ENCODE peak calls at places on chromosome 6, in seven cellular contexts. One of them, this sample, is unnamed.

GRCh38 chr6:170100046-170100445 is 190.8 kb downstream of the DLL1 start:
- DNase-seq in HCT116: no peak
- DNase-seq in HEK293T: no peak
- DNase-seq in HepG2: no peak
- DNase-seq in GM12878: no peak
- DNase-seq in K562: no peak
- DNase-seq in H1: no peak
- DNase-seq in this sample: no peak

GRCh38 chr6:135465307-135465706 is 32.2 kb downstream of the AHI1 start:
- DNase-seq in HEK293T: no peak
- DNase-seq in HCT116: no peak
- DNase-seq in H1: no peak
- DNase-seq in GM12878: no peak
- DNase-seq in HepG2: no peak
- DNase-seq in K562: no peak
- DNase-seq in this sample: no peak

GRCh38 chr6:89369009-89369408 is 16.5 kb upstream of the UBE2J1 start:
- DNase-seq in K562: no peak
- DNase-seq in GM12878: no peak
- DNase-seq in HCT116: no peak
- DNase-seq in HepG2: peak; percentile 35
- DNase-seq in HEK293T: peak; percentile 46
- DNase-seq in H1: no peak
- DNase-seq in this sample: peak; percentile 50

GRCh38 chr6:119454694-119455093 is 105.1 kb upstream of the MAN1A1 start:
- DNase-seq in H1: no peak
- DNase-seq in HepG2: no peak
- DNase-seq in GM12878: no peak
- DNase-seq in HCT116: no peak
- DNase-seq in K562: no peak
- DNase-seq in HEK293T: no peak
- DNase-seq in this sample: no peak

GRCh38 chr6:110360671-110361070 is 2.5 kb upstream of the METTL24 start:
- DNase-seq in GM12878: no peak
- DNase-seq in HCT116: no peak
- DNase-seq in K562: no peak
- DNase-seq in H1: no peak
- DNase-seq in HEK293T: no peak
- DNase-seq in HepG2: peak; percentile 52
- DNase-seq in this sample: no peak

GRCh38 chr6:31558631-31559500 is 11.5 kb downstream of the NFKBIL1 start:
- DNase-seq in HCT116: no peak
- DNase-seq in GM12878: peak; percentile 87
- DNase-seq in HEK293T: no peak
- DNase-seq in HepG2: no peak
- DNase-seq in H1: no peak
- DNase-seq in K562: peak; percentile 73
- DNase-seq in this sample: no peak

GRCh38 chr6:32665621-32666140 is 776 bp downstream of the HLA-DQB1 start:
- DNase-seq in HCT116: no peak
- DNase-seq in HepG2: no peak
- DNase-seq in GM12878: no peak
- DNase-seq in HEK293T: no peak
- DNase-seq in H1: no peak
- DNase-seq in K562: no peak
- DNase-seq in this sample: no peak

GRCh38 chr6:1028744-1029143 is 283.2 kb upstream of the FOXQ1 start:
- DNase-seq in HCT116: no peak
- DNase-seq in HEK293T: no peak
- DNase-seq in K562: no peak
- DNase-seq in GM12878: no peak
- DNase-seq in HepG2: no peak
- DNase-seq in H1: no peak
- DNase-seq in this sample: no peak

GRCh38 chr6:4964675-4965336 is 39.0 kb downstream of the RPP40 start:
- DNase-seq in HCT116: no peak
- DNase-seq in GM12878: no peak
- DNase-seq in HepG2: no peak
- DNase-seq in K562: no peak
- DNase-seq in H1: no peak
- DNase-seq in HEK293T: no peak
- DNase-seq in this sample: no peak

GRCh38 chr6:134339216-134339615 is 21.3 kb upstream of the SGK1 start:
- DNase-seq in H1: no peak
- DNase-seq in HCT116: no peak
- DNase-seq in HEK293T: no peak
- DNase-seq in GM12878: no peak
- DNase-seq in K562: no peak
- DNase-seq in HepG2: no peak
- DNase-seq in this sample: no peak

GRCh38 chr6:72418495-72418894 is 203.4 kb upstream of the KCNQ5 start:
- DNase-seq in H1: no peak
- DNase-seq in K562: no peak
- DNase-seq in HepG2: no peak
- DNase-seq in HCT116: no peak
- DNase-seq in HEK293T: no peak
- DNase-seq in GM12878: no peak
- DNase-seq in this sample: no peak

GRCh38 chr6:29724937-29725869 is 2.0 kb downstream of the HLA-F start:
- DNase-seq in K562: no peak
- DNase-seq in HCT116: no peak
- DNase-seq in HEK293T: no peak
- DNase-seq in HepG2: no peak
- DNase-seq in GM12878: no peak
- DNase-seq in H1: no peak
- DNase-seq in this sample: no peak

GRCh38 chr6:29722773-29723665 is at the start of gene HLA-F:
- DNase-seq in HepG2: peak; percentile 63
- DNase-seq in K562: no peak
- DNase-seq in GM12878: peak; percentile 92
- DNase-seq in HCT116: peak; percentile 67
- DNase-seq in HEK293T: peak; percentile 84
- DNase-seq in H1: no peak
- DNase-seq in this sample: peak; percentile 73

GRCh38 chr6:29726795-29727194 is 3.6 kb downstream of the HLA-F start:
- DNase-seq in HepG2: no peak
- DNase-seq in GM12878: no peak
- DNase-seq in HCT116: no peak
- DNase-seq in HEK293T: no peak
- DNase-seq in H1: no peak
- DNase-seq in K562: no peak
- DNase-seq in this sample: no peak

GRCh38 chr6:29725981-29726380 is 2.7 kb downstream of the HLA-F start:
- DNase-seq in GM12878: no peak
- DNase-seq in HEK293T: no peak
- DNase-seq in HCT116: no peak
- DNase-seq in H1: no peak
- DNase-seq in K562: no peak
- DNase-seq in HepG2: no peak
- DNase-seq in this sample: no peak

DNA sequence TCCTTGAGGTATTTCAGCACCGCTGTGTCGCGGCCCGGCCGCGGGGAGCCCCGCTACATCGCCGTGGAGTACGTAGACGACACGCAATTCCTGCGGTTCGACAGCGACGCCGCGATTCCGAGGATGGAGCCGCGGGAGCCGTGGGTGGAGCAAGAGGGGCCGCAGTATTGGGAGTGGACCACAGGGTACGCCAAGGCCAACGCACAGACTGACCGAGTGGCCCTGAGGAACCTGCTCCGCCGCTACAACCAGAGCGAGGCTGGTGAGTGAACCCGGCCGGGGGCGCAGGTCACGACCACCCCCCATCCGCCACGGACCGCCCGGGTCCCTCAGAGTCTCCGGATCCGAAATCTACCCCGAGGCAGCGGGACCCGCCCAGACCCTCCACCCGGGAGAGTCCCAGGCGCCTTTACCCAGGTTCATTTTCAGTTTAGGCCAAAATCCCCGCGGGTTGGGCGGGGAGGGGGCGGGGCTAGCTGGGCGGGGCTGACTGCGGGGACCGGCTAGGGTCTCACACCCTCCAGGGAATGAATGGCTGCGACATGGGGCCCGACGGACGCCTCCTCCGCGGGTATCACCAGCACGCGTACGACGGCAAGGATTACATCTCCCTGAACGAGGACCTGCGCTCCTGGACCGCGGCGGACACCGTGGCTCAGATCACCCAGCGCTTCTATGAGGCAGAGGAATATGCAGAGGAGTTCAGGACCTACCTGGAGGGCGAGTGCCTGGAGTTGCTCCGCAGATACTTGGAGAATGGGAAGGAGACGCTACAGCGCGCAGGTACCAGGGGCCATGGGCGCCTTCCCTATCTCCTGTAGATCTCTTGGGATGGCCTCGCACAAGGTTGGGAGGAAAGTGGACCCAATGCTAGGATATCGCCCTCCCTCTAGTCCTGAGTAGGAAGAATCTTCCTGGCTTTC is 693 bp downstream of the HLA-F start:
- DNase-seq in HEK293T: peak; percentile 56
- DNase-seq in HCT116: no peak
- DNase-seq in H1: no peak
- DNase-seq in HepG2: no peak
- DNase-seq in GM12878: no peak
- DNase-seq in K562: no peak
- DNase-seq in this sample: peak; percentile 68
- TF ChIP-seq SP1 in HEK293T: no peak
- TF ChIP-seq SP1 in HCT116: no peak
- TF ChIP-seq SP1 in H1: no peak
- TF ChIP-seq SP1 in HepG2: no peak
- TF ChIP-seq SP1 in GM12878: no peak
- TF ChIP-seq SP1 in K562: no peak
- TF ChIP-seq SP1 in this sample: peak; percentile 17

GRCh38 chr6:112503210-112503609 is 156.1 kb downstream of the RFPL4B start:
- DNase-seq in H1: no peak
- DNase-seq in HepG2: no peak
- DNase-seq in HEK293T: no peak
- DNase-seq in GM12878: no peak
- DNase-seq in K562: no peak
- DNase-seq in HCT116: no peak
- DNase-seq in this sample: no peak

GRCh38 chr6:112501705-112502104 is 154.6 kb downstream of the RFPL4B start:
- DNase-seq in HEK293T: peak; percentile 27
- DNase-seq in GM12878: no peak
- DNase-seq in K562: no peak
- DNase-seq in HCT116: no peak
- DNase-seq in HepG2: no peak
- DNase-seq in H1: no peak
- DNase-seq in this sample: peak; percentile 31

DNA sequence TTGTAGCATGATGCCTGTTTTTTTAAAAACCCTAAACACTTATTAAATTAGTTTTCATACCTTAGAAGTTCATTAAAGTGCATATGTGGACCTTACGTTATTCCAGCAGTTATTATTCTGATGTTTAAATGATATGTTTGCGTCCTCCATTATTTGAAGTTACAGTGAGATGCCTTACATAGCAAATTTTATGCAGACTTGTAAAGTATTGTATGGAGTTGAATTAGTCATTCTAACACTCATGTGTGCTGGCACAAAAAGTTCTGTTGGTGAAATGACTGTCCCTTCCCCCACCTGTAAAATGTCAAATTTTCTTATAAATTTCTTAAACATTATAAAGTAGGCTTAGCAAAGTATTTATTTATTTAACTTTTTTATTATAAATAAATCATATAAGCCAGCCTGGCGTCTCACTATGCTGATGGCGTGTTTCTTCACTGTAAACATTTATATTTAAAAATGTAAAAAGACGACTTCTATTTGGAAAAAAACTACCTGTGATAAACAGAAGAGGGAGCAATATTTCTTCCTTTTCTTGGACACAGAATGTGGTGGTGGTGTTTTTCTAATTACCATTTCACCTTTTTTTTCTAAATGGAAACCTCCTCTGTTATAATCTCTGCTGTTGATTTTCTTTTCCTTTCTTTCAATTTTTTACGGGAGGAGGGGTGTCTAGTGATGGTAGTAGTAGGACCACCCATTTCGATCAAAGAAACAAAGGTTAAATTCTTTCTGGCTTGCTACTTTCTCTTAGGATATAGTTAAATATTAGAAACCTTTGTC is 155.4 kb downstream of the RFPL4B start:
- DNase-seq in GM12878: no peak
- DNase-seq in H1: no peak
- DNase-seq in HepG2: no peak
- DNase-seq in HEK293T: peak; percentile 17
- DNase-seq in K562: peak; percentile 4
- DNase-seq in HCT116: no peak
- DNase-seq in this sample: no peak
- TF ChIP-seq SP1 in GM12878: no peak
- TF ChIP-seq SP1 in H1: no peak
- TF ChIP-seq SP1 in HepG2: no peak
- TF ChIP-seq SP1 in HEK293T: no peak
- TF ChIP-seq SP1 in K562: no peak
- TF ChIP-seq SP1 in HCT116: no peak
- TF ChIP-seq SP1 in this sample: no peak

DNA sequence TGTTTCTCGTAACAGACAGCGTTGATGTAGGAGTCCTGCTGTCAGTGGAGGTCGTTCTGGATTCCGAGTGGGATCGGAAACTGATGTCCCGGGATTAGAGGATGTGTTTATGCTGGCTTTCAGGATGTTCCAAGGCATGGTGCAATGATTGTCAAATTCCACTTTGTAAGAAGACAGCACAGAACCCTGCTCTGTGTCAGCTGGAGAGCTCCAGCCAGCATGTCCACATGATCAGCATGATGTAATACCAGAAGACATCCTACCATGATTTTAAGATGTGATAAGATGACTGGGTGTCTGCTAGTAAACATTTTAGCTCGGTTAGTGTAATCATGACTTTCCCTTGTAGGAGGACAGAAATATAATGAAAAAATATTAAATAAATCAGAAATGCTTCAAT is 20.3 kb downstream of the ENPP1 start:
- DNase-seq in GM12878: no peak
- DNase-seq in HCT116: no peak
- DNase-seq in H1: no peak
- DNase-seq in HEK293T: no peak
- DNase-seq in K562: no peak
- DNase-seq in HepG2: no peak
- DNase-seq in this sample: no peak
- TF ChIP-seq SP1 in GM12878: no peak
- TF ChIP-seq SP1 in HCT116: no peak
- TF ChIP-seq SP1 in H1: no peak
- TF ChIP-seq SP1 in HEK293T: no peak
- TF ChIP-seq SP1 in K562: no peak
- TF ChIP-seq SP1 in HepG2: no peak
- TF ChIP-seq SP1 in this sample: no peak

DNA sequence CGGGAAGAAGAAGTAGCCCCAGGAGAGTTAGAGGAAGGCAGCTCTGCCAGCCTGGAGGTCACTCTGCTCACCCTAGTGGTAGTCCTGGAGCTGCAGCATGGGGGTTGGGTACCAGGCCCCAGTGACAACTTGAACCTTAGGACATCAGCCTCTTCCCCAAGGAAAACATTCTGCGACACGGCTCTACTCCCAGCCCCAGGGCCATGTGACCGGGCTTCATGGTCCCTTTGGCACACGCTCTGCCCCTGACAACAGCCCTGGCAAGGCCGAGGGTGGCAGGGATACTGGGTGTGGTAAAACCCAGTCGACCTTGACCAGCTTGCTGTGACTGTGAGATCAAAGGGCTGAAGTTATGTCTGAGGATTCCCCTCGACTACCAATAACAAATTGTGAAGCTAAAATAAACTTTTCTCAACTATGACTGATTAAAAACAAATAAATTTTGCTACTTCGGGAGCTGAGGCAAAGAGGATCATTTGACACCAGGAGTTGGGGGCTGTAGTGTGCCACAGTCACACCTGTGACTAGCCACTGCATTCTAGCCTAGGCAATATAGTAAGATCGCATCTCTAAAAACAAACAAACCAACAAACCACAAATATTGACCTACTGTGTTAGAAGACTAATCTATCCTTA is 24.4 kb upstream of the ARID1B start:
- DNase-seq in GM12878: peak; percentile 63
- DNase-seq in HCT116: no peak
- DNase-seq in HEK293T: peak; percentile 40
- DNase-seq in HepG2: peak; percentile 24
- DNase-seq in H1: no peak
- DNase-seq in K562: no peak
- DNase-seq in this sample: peak; percentile 38
- TF ChIP-seq SP1 in GM12878: no peak
- TF ChIP-seq SP1 in HCT116: no peak
- TF ChIP-seq SP1 in HEK293T: no peak
- TF ChIP-seq SP1 in HepG2: no peak
- TF ChIP-seq SP1 in H1: no peak
- TF ChIP-seq SP1 in K562: no peak
- TF ChIP-seq SP1 in this sample: no peak

This sample was measured in WTC11.